ENCODE peak calls at places on chromosomes 16 and 17, in four cellular contexts. E is endodermal cell; P is heart left ventricle; U is CD8-positive, alpha-beta T cell. D is an unnamed sample.

GRCh38 chr17:51133365-51133764 is 12.7 kb upstream of the SPAG9 start:
- DNase-seq in E (no peak), U (no peak), P (no peak), D (no peak)

GRCh38 chr16:49651226-49651625 is 204.7 kb downstream of the ZNF423 start:
- DNase-seq in P (no peak), U (no peak), E (no peak), D (no peak)

GRCh38 chr17:2924211-2924610 is 128.0 kb downstream of the RAP1GAP2 start:
- DNase-seq in U (no peak), E (peak; percentile 70), P (no peak), D (peak; percentile 38)

GRCh38 chr17:38338053-38338452 is 5.7 kb downstream of the GPR179 start:
- DNase-seq in P (no peak), U (no peak), E (no peak), D (no peak)

GRCh38 chr16:85210423-85211169 is 98.3 kb upstream of the CIBAR2 start:
- DNase-seq in U (no peak), E (no peak), P (no peak), D (peak; percentile 78)

GRCh38 chr16:85290626-85291301 is 178.5 kb upstream of the CIBAR2 start:
- DNase-seq in E (no peak), P (no peak), U (no peak), D (no peak)

GRCh38 chr17:66964083-66964771 is at the start of gene CACNG4:
- DNase-seq in U (no peak), E (peak; percentile 84), P (no peak), D (no peak)

GRCh38 chr16:89615176-89615575 is 1.7 kb downstream of the DPEP1 start:
- DNase-seq in P (no peak), U (no peak), E (no peak), D (no peak)

GRCh38 chr16:66832190-66832589 is 1.4 kb upstream of the NAE1 start:
- DNase-seq in E (no peak), U (no peak), P (no peak), D (no peak)

GRCh38 chr17:78127888-78128615 is 503 bp downstream of the TMC6 start:
- DNase-seq in U (no peak), E (no peak), P (no peak), D (no peak)

GRCh38 chr16:70331588-70332358 is 14.9 kb upstream of the DDX19A start:
- DNase-seq in P (no peak), U (no peak), E (peak; percentile 69), D (no peak)

GRCh38 chr16:22300427-22301071 is 3.3 kb downstream of the POLR3E start:
- DNase-seq in U (no peak), E (peak; percentile 80), P (peak; percentile 61), D (peak; percentile 44)

GRCh38 chr16:83899272-83899897 is 470 bp downstream of the MLYCD start:
- DNase-seq in E (peak; percentile 82), P (peak; percentile 32), U (peak; percentile 40), D (peak; percentile 47)

GRCh38 chr16:89489731-89490385 is 503 bp downstream of the ANKRD11 start:
- DNase-seq in E (no peak), P (no peak), U (no peak), D (no peak)

GRCh38 chr17:74805543-74805991 is 29.4 kb upstream of the NAT9 start:
- DNase-seq in E (no peak), P (peak; percentile 46), U (no peak), D (no peak)

GRCh38 chr17:4573682-4574081 is 10.6 kb upstream of the SMTNL2 start:
- DNase-seq in U (peak; percentile 64), E (no peak), P (peak; percentile 68), D (no peak)

GRCh38 chr16:77683845-77684526 is 38.3 kb upstream of the NUDT7 start:
- DNase-seq in U (no peak), P (no peak), E (no peak), D (no peak)

GRCh38 chr17:17613708-17614114 is 22.2 kb upstream of the PEMT start:
- DNase-seq in E (peak; percentile 95), U (peak; percentile 42), P (peak; percentile 45), D (peak; percentile 68)

GRCh38 chr17:60154616-60155426 is 5.0 kb downstream of the CA4 start:
- DNase-seq in P (peak; percentile 60), E (peak; percentile 71), U (no peak), D (peak; percentile 28)

GRCh38 chr17:9805769-9806168 is 14.4 kb upstream of the DHRS7C start:
- DNase-seq in P (no peak), U (no peak), E (no peak), D (no peak)

GRCh38 chr17:36849871-36850348 is 87.4 kb upstream of the LHX1 start:
- DNase-seq in E (peak; percentile 91), P (no peak), U (no peak), D (peak; percentile 84)

GRCh38 chr16:69555867-69556266 is 9.9 kb upstream of the NFAT5 start:
- DNase-seq in E (no peak), P (no peak), U (no peak), D (no peak)

GRCh38 chr17:19304209-19304608 is 58.3 kb downstream of the B9D1 start:
- DNase-seq in U (no peak), E (peak; percentile 36), P (peak; percentile 67), D (peak; percentile 17)

GRCh38 chr16:67372664-67373063 is 20.6 kb downstream of the TPPP3 start:
- DNase-seq in P (no peak), U (no peak), E (no peak), D (peak; percentile 42)

GRCh38 chr16:278863-279366 is 1.5 kb upstream of the ARHGDIG start:
- DNase-seq in U (peak; percentile 46), E (peak; percentile 79), P (no peak), D (peak; percentile 79)

GRCh38 chr16:50259334-50260205 is 6.8 kb upstream of the ADCY7 start:
- DNase-seq in P (no peak), E (peak; percentile 63), U (peak; percentile 15), D (no peak)

GRCh38 chr17:987931-988330 is 8.4 kb upstream of the NXN start:
- DNase-seq in E (no peak), U (no peak), P (no peak), D (no peak)

GRCh38 chr16:89155184-89155679 is 16.3 kb upstream of the CDH15 start:
- DNase-seq in U (no peak), P (peak; percentile 63), E (no peak), D (no peak)

GRCh38 chr16:9148376-9149015 is 57.1 kb downstream of the HAPSTR1 start:
- DNase-seq in U (no peak), P (no peak), E (peak; percentile 78), D (no peak)

GRCh38 chr17:7063518-7064094 is 16.4 kb downstream of the CLEC10A start:
- DNase-seq in P (no peak), E (no peak), U (no peak), D (no peak)

GRCh38 chr16:84075376-84075775 is 32.8 kb upstream of the SLC38A8 start:
- DNase-seq in P (no peak), U (no peak), E (no peak), D (no peak)

GRCh38 chr17:57636274-57636673 is 108.8 kb downstream of the CCDC182 start:
- DNase-seq in U (no peak), P (no peak), E (no peak), D (peak; percentile 21)

GRCh38 chr16:4892356-4893102 is 44.4 kb downstream of the PPL start:
- DNase-seq in E (no peak), U (no peak), P (peak; percentile 40), D (no peak)

DNA sequence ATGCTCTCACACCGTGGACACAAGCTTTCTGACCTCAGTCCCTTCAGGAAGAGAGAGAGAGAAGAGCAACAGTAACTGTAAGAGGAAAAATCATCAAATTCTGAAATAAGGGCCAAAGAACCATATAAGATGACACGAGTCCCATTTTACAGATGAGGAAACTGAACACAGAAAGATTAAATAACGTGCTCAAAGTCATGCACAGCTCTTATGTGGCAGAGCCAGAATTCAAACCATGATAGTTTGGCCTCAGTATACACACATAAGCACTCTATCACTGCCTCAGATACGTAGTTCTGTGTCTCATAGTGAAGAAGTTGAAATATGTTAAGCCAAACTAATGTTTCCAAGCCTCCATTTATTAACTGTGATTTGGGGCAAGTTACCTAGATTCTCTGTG is 1.9 kb upstream of the ZNF19 start:
- DNase-seq in U (no peak), P (no peak), E (no peak), D (no peak)
- H3K27me3 ChIP-seq in U (no peaks in the 10 kb centered on the region), P (no peaks in the 10 kb centered on the region), E (peaks cover 28% of the 10 kb centered on the region), D (no peaks in the 10 kb centered on the region)

DNA sequence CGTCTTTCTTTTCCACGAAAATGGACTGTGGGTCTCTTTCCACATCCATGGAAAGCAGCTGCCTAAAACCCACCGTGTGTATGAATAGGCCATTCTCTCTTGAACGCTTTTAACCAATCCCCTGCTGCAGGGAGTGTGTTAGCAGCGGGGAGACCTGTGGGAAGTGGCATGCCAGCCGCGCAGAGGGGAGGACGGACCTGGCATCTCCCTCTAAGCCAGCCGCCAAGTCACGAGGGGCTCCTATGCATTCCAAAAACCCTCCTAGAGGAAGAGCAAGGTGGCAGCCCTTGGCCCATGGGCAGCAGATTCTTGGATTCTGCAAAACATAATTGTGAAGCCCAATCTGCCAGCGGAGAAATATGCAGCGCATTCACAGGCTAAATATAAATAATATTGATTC is 15.4 kb downstream of the RBFOX3 start:
- DNase-seq in P (no peak), E (no peak), U (peak; percentile 20), D (no peak)
- H3K27me3 ChIP-seq in P (peaks cover 12% of the 10 kb centered on the region), E (peaks cover 5% of the 10 kb centered on the region), U (peaks cover 4% of the 10 kb centered on the region), D (no peaks in the 10 kb centered on the region)

GRCh38 chr17:56598471-56598870 is 5.0 kb downstream of the NOG start:
- DNase-seq in U (no peak), P (no peak), E (no peak), D (no peak)
- H3K27me3 ChIP-seq in U (no peaks in the 10 kb centered on the region), P (peaks cover 21% of the 10 kb centered on the region), E (peaks cover 71% of the 10 kb centered on the region), D (peaks cover 7% of the 10 kb centered on the region)

DNA sequence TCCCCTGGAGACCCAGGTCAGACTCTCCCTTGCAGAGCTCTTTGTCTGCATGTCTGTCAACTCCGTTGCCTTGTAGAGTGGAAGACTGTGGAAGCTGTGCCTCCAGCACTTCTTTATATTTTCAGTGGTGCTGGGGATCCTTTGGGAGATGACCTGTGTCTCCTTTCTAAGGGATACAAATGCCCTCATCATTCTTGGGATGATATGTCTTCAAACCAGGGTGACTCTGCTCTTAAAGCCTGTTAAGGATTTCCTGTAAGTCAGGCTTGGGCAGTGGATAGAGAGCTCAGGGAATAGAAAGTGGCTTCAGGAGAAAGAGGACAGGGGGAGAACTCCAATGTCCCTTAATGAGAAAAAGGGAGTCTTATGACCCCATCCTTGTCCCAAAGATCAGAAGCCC is 1.5 kb downstream of the HOXB3 start:
- DNase-seq in U (no peak), P (no peak), E (no peak), D (no peak)
- H3K27me3 ChIP-seq in U (peaks cover 43% of the 10 kb centered on the region), P (peaks cover 47% of the 10 kb centered on the region), E (peaks cover 100% of the 10 kb centered on the region), D (peaks cover 81% of the 10 kb centered on the region)

GRCh38 chr17:39631403-39631802 is 4.7 kb downstream of the PPP1R1B start:
- DNase-seq in P (no peak), E (peak; percentile 86), U (no peak), D (peak; percentile 66)
- H3K27me3 ChIP-seq in P (peaks cover 9% of the 10 kb centered on the region), E (peaks cover 21% of the 10 kb centered on the region), U (peaks cover 6% of the 10 kb centered on the region), D (peaks cover 6% of the 10 kb centered on the region)

DNA sequence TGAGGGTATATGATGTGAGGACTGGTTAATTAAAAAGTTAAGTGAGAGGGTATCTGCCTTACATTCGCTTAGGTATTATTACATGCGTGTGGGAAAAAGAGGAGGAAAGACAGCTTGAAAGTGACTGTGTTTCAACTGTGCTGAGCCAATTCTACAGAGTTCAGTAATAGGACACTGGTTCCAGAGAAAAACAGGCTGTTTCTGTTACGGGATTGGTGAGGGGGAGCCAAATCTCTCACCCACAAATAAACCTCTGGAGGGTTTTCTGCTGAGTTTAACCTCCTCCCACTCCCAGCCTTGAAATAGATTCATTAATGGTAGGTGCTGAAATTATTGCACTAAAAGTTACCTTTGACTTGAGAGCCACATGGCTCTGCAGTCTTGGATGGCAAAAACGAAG is 3.9 kb upstream of the KRT26 start:
- DNase-seq in U (no peak), P (no peak), E (no peak), D (no peak)
- H3K27me3 ChIP-seq in U (no peaks in the 10 kb centered on the region), P (no peaks in the 10 kb centered on the region), E (peaks cover 8% of the 10 kb centered on the region), D (peaks cover 2% of the 10 kb centered on the region)

GRCh38 chr17:28364665-28365363 is at the start of gene SEBOX:
- DNase-seq in U (no peak), P (no peak), E (no peak), D (no peak)
- H3K27me3 ChIP-seq in U (no peaks in the 10 kb centered on the region), P (no peaks in the 10 kb centered on the region), E (peaks cover 40% of the 10 kb centered on the region), D (no peaks in the 10 kb centered on the region)